ENCODE peak calls at places on chromosomes 11 and 22, in eight cellular contexts. One of them, this sample, is unnamed.
A peak's percentile ranks its signal among the peaks of the same experiment; 100 is the strongest.

GRCh38 chr11:46112961-46113617 is 8.2 kb downstream of the PHF21A start:
- DNase-seq in MM.1S: peak; percentile 61
- DNase-seq in Calu3: peak; percentile 30
- DNase-seq in B cell: peak; percentile 61
- DNase-seq in cardiac fibroblast: peak; percentile 73
- DNase-seq in PC-3: peak; percentile 60
- DNase-seq in IMR-90: peak; percentile 68
- DNase-seq in fibroblast of mammary gland: peak; percentile 82
- DNase-seq in this sample: peak; percentile 49

GRCh38 chr22:27990879-27991278 is 71.8 kb upstream of the PITPNB start:
- DNase-seq in MM.1S: no peak
- DNase-seq in PC-3: peak; percentile 6
- DNase-seq in fibroblast of mammary gland: peak; percentile 52
- DNase-seq in B cell: no peak
- DNase-seq in Calu3: peak; percentile 45
- DNase-seq in cardiac fibroblast: peak; percentile 58
- DNase-seq in IMR-90: peak; percentile 8
- DNase-seq in this sample: peak; percentile 55

GRCh38 chr11:47675851-47676250 is 33.5 kb upstream of the MTCH2 start:
- DNase-seq in IMR-90: no peak
- DNase-seq in cardiac fibroblast: no peak
- DNase-seq in MM.1S: no peak
- DNase-seq in B cell: no peak
- DNase-seq in Calu3: no peak
- DNase-seq in fibroblast of mammary gland: no peak
- DNase-seq in PC-3: no peak
- DNase-seq in this sample: no peak

GRCh38 chr11:35619754-35620640 is 1.7 kb downstream of the FJX1 start:
- DNase-seq in Calu3: peak; percentile 49
- DNase-seq in fibroblast of mammary gland: no peak
- DNase-seq in MM.1S: no peak
- DNase-seq in IMR-90: peak; percentile 45
- DNase-seq in B cell: peak; percentile 45
- DNase-seq in PC-3: peak; percentile 32
- DNase-seq in cardiac fibroblast: no peak
- DNase-seq in this sample: peak; percentile 28

GRCh38 chr11:64742940-64743590 is 877 bp downstream of the RASGRP2 start:
- DNase-seq in Calu3: peak; percentile 83
- DNase-seq in fibroblast of mammary gland: no peak
- DNase-seq in PC-3: peak; percentile 73
- DNase-seq in MM.1S: peak; percentile 54
- DNase-seq in IMR-90: no peak
- DNase-seq in cardiac fibroblast: peak; percentile 45
- DNase-seq in B cell: peak; percentile 95
- DNase-seq in this sample: peak; percentile 92

GRCh38 chr22:40485813-40486610 is 115.6 kb downstream of the SGSM3 start:
- DNase-seq in IMR-90: peak; percentile 60
- DNase-seq in fibroblast of mammary gland: peak; percentile 36
- DNase-seq in B cell: no peak
- DNase-seq in PC-3: no peak
- DNase-seq in cardiac fibroblast: no peak
- DNase-seq in MM.1S: no peak
- DNase-seq in Calu3: no peak
- DNase-seq in this sample: no peak

GRCh38 chr11:35664977-35665441 is 2.4 kb downstream of the TRIM44 start:
- DNase-seq in B cell: no peak
- DNase-seq in Calu3: no peak
- DNase-seq in fibroblast of mammary gland: peak; percentile 26
- DNase-seq in MM.1S: no peak
- DNase-seq in PC-3: peak; percentile 24
- DNase-seq in cardiac fibroblast: no peak
- DNase-seq in IMR-90: peak; percentile 14
- DNase-seq in this sample: no peak

GRCh38 chr22:50731811-50732624 is 6.0 kb upstream of the ACR start:
- DNase-seq in cardiac fibroblast: peak; percentile 50
- DNase-seq in PC-3: peak; percentile 56
- DNase-seq in IMR-90: peak; percentile 31
- DNase-seq in fibroblast of mammary gland: peak; percentile 44
- DNase-seq in Calu3: peak; percentile 60
- DNase-seq in B cell: peak; percentile 77
- DNase-seq in MM.1S: peak; percentile 68
- DNase-seq in this sample: peak; percentile 84

GRCh38 chr22:44419429-44419828 is 78.6 kb downstream of the RTL6 start:
- DNase-seq in Calu3: no peak
- DNase-seq in cardiac fibroblast: no peak
- DNase-seq in PC-3: peak; percentile 14
- DNase-seq in MM.1S: no peak
- DNase-seq in IMR-90: peak; percentile 40
- DNase-seq in B cell: no peak
- DNase-seq in fibroblast of mammary gland: peak; percentile 34
- DNase-seq in this sample: no peak

GRCh38 chr22:20243545-20244249 is 24.4 kb downstream of the RTN4R start:
- DNase-seq in fibroblast of mammary gland: peak; percentile 71
- DNase-seq in B cell: no peak
- DNase-seq in Calu3: peak; percentile 16
- DNase-seq in MM.1S: no peak
- DNase-seq in PC-3: peak; percentile 54
- DNase-seq in cardiac fibroblast: peak; percentile 90
- DNase-seq in IMR-90: peak; percentile 71
- DNase-seq in this sample: peak; percentile 66

GRCh38 chr11:19972091-19972490 is 188.2 kb downstream of the DBX1 start:
- DNase-seq in IMR-90: no peak
- DNase-seq in MM.1S: no peak
- DNase-seq in fibroblast of mammary gland: no peak
- DNase-seq in Calu3: no peak
- DNase-seq in B cell: no peak
- DNase-seq in cardiac fibroblast: no peak
- DNase-seq in PC-3: no peak
- DNase-seq in this sample: no peak

GRCh38 chr11:129595043-129595962 is 219.7 kb downstream of the BARX2 start:
- DNase-seq in fibroblast of mammary gland: no peak
- DNase-seq in cardiac fibroblast: no peak
- DNase-seq in MM.1S: no peak
- DNase-seq in B cell: no peak
- DNase-seq in IMR-90: no peak
- DNase-seq in Calu3: no peak
- DNase-seq in PC-3: no peak
- DNase-seq in this sample: no peak

GRCh38 chr11:65879622-65880021 is at the start of gene CTSW:
- DNase-seq in MM.1S: no peak
- DNase-seq in fibroblast of mammary gland: no peak
- DNase-seq in cardiac fibroblast: no peak
- DNase-seq in B cell: no peak
- DNase-seq in Calu3: no peak
- DNase-seq in PC-3: no peak
- DNase-seq in IMR-90: no peak
- DNase-seq in this sample: no peak

GRCh38 chr11:68543594-68543993 is 83.0 kb downstream of the PPP6R3 start:
- DNase-seq in fibroblast of mammary gland: no peak
- DNase-seq in MM.1S: no peak
- DNase-seq in Calu3: no peak
- DNase-seq in cardiac fibroblast: no peak
- DNase-seq in PC-3: no peak
- DNase-seq in B cell: no peak
- DNase-seq in IMR-90: no peak
- DNase-seq in this sample: no peak

GRCh38 chr11:119694334-119694733 is 34.7 kb downstream of the NECTIN1 start:
- DNase-seq in fibroblast of mammary gland: no peak
- DNase-seq in MM.1S: peak; percentile 80
- DNase-seq in Calu3: no peak
- DNase-seq in PC-3: no peak
- DNase-seq in cardiac fibroblast: no peak
- DNase-seq in IMR-90: no peak
- DNase-seq in B cell: no peak
- DNase-seq in this sample: peak; percentile 50

GRCh38 chr11:77779935-77780334 is 40.6 kb downstream of the RSF1 start:
- DNase-seq in Calu3: no peak
- DNase-seq in cardiac fibroblast: peak; percentile 47
- DNase-seq in IMR-90: peak; percentile 54
- DNase-seq in B cell: no peak
- DNase-seq in PC-3: peak; percentile 68
- DNase-seq in MM.1S: no peak
- DNase-seq in fibroblast of mammary gland: peak; percentile 38
- DNase-seq in this sample: no peak

GRCh38 chr22:19809741-19810140 is 44.9 kb downstream of the GNB1L start:
- DNase-seq in IMR-90: no peak
- DNase-seq in B cell: no peak
- DNase-seq in fibroblast of mammary gland: no peak
- DNase-seq in Calu3: no peak
- DNase-seq in cardiac fibroblast: no peak
- DNase-seq in MM.1S: no peak
- DNase-seq in PC-3: no peak
- DNase-seq in this sample: no peak

GRCh38 chr11:124970925-124971324 is 16.9 kb downstream of the CCDC15 start:
- DNase-seq in cardiac fibroblast: peak; percentile 39
- DNase-seq in IMR-90: peak; percentile 35
- DNase-seq in Calu3: peak; percentile 17
- DNase-seq in PC-3: peak; percentile 76
- DNase-seq in MM.1S: peak; percentile 32
- DNase-seq in fibroblast of mammary gland: peak; percentile 48
- DNase-seq in B cell: no peak
- DNase-seq in this sample: no peak

GRCh38 chr11:70381872-70382842 is 16.2 kb upstream of the CTTN start:
- DNase-seq in Calu3: no peak
- DNase-seq in PC-3: no peak
- DNase-seq in B cell: no peak
- DNase-seq in fibroblast of mammary gland: peak; percentile 75
- DNase-seq in cardiac fibroblast: peak; percentile 44
- DNase-seq in IMR-90: peak; percentile 95
- DNase-seq in MM.1S: no peak
- DNase-seq in this sample: no peak
- TF ChIP-seq CTCF in Calu3: no peak
- TF ChIP-seq CTCF in PC-3: no peak
- TF ChIP-seq CTCF in B cell: no peak
- TF ChIP-seq CTCF in fibroblast of mammary gland: peak; percentile 36
- TF ChIP-seq CTCF in cardiac fibroblast: peak; percentile 7
- TF ChIP-seq CTCF in IMR-90: peak; percentile 37
- TF ChIP-seq CTCF in MM.1S: no peak
- TF ChIP-seq CTCF in this sample: no peak

GRCh38 chr11:98772799-98773198 is 247.9 kb upstream of the CNTN5 start:
- DNase-seq in fibroblast of mammary gland: no peak
- DNase-seq in Calu3: no peak
- DNase-seq in cardiac fibroblast: no peak
- DNase-seq in MM.1S: no peak
- DNase-seq in B cell: no peak
- DNase-seq in IMR-90: no peak
- DNase-seq in PC-3: no peak
- DNase-seq in this sample: no peak
- TF ChIP-seq CTCF in fibroblast of mammary gland: no peak
- TF ChIP-seq CTCF in Calu3: no peak
- TF ChIP-seq CTCF in cardiac fibroblast: no peak
- TF ChIP-seq CTCF in MM.1S: no peak
- TF ChIP-seq CTCF in B cell: no peak
- TF ChIP-seq CTCF in IMR-90: no peak
- TF ChIP-seq CTCF in PC-3: no peak
- TF ChIP-seq CTCF in this sample: no peak

DNA sequence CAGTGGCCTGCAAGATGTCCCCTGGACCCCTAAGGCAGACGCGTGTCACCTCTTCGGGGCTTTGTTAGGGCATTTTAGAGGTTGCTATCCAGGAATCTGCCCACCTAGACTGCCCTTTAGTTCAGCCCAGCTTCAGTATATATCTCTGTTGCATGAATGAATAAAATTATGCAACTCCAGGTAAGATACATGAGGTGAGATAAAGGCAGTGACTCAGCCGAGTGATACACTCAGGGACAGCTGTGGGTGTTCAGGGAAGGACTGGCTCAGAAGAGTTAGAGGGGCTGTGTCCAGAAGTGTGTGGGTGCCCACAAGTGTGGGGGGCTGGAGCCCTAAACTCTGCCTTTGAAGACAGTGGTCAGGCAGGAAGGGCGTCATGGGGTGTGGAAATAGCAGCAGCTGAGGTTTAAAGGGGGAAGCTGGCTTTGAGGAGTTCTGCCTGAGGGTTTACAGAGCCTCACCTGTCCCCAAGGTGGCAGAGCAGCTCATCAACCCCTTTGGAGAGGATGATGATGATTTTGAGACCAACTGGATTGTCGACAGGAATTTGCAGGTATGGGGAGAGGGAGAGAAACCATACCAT is 8.3 kb downstream of the FTH1 start:
- DNase-seq in cardiac fibroblast: no peak
- DNase-seq in B cell: no peak
- DNase-seq in Calu3: no peak
- DNase-seq in fibroblast of mammary gland: no peak
- DNase-seq in MM.1S: no peak
- DNase-seq in PC-3: peak; percentile 58
- DNase-seq in IMR-90: no peak
- DNase-seq in this sample: peak; percentile 5
- TF ChIP-seq CTCF in cardiac fibroblast: no peak
- TF ChIP-seq CTCF in B cell: no peak
- TF ChIP-seq CTCF in Calu3: no peak
- TF ChIP-seq CTCF in fibroblast of mammary gland: no peak
- TF ChIP-seq CTCF in MM.1S: no peak
- TF ChIP-seq CTCF in PC-3: peak; percentile 41
- TF ChIP-seq CTCF in IMR-90: no peak
- TF ChIP-seq CTCF in this sample: no peak

GRCh38 chr22:29994027-29994715 is 86.1 kb upstream of the HORMAD2 start:
- DNase-seq in PC-3: peak; percentile 72
- DNase-seq in B cell: no peak
- DNase-seq in Calu3: no peak
- DNase-seq in IMR-90: peak; percentile 89
- DNase-seq in cardiac fibroblast: peak; percentile 22
- DNase-seq in fibroblast of mammary gland: peak; percentile 79
- DNase-seq in MM.1S: no peak
- DNase-seq in this sample: no peak

GRCh38 chr22:29998627-29999026 is 81.6 kb upstream of the HORMAD2 start:
- DNase-seq in B cell: no peak
- DNase-seq in IMR-90: no peak
- DNase-seq in PC-3: no peak
- DNase-seq in cardiac fibroblast: no peak
- DNase-seq in Calu3: no peak
- DNase-seq in MM.1S: no peak
- DNase-seq in fibroblast of mammary gland: peak; percentile 73
- DNase-seq in this sample: no peak

GRCh38 chr22:29994941-29995340 is 85.3 kb upstream of the HORMAD2 start:
- DNase-seq in MM.1S: no peak
- DNase-seq in cardiac fibroblast: peak; percentile 63
- DNase-seq in Calu3: peak; percentile 14
- DNase-seq in PC-3: peak; percentile 26
- DNase-seq in B cell: no peak
- DNase-seq in fibroblast of mammary gland: peak; percentile 28
- DNase-seq in IMR-90: peak; percentile 33
- DNase-seq in this sample: no peak

GRCh38 chr22:30000566-30000965 is 79.7 kb upstream of the HORMAD2 start:
- DNase-seq in PC-3: peak; percentile 18
- DNase-seq in B cell: no peak
- DNase-seq in fibroblast of mammary gland: peak; percentile 40
- DNase-seq in cardiac fibroblast: no peak
- DNase-seq in Calu3: no peak
- DNase-seq in MM.1S: no peak
- DNase-seq in IMR-90: peak; percentile 82
- DNase-seq in this sample: no peak

DNA sequence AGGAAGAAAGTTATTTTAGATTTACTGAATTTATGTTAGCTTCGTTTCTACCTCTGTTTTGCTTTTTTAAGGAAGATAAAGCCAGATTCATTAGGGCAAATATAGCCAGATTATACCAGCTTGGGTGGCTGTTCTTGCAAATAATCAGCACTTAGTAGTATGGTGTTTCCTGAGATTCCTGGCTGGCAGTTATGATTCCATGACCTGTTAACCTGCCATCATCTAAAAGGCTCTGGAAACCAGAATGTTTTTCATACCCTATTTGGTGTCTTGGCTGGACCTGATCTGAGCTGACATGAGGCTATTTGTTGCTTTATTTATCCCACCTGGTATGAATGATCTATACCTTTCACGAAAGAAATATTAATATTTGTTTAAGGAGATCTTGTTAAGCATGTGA is 82.7 kb upstream of the HORMAD2 start:
- DNase-seq in PC-3: no peak
- DNase-seq in cardiac fibroblast: no peak
- DNase-seq in fibroblast of mammary gland: no peak
- DNase-seq in IMR-90: no peak
- DNase-seq in MM.1S: no peak
- DNase-seq in B cell: no peak
- DNase-seq in Calu3: no peak
- DNase-seq in this sample: no peak
- TF ChIP-seq CTCF in PC-3: no peak
- TF ChIP-seq CTCF in cardiac fibroblast: no peak
- TF ChIP-seq CTCF in fibroblast of mammary gland: no peak
- TF ChIP-seq CTCF in IMR-90: no peak
- TF ChIP-seq CTCF in MM.1S: no peak
- TF ChIP-seq CTCF in B cell: no peak
- TF ChIP-seq CTCF in Calu3: no peak
- TF ChIP-seq CTCF in this sample: no peak

This sample was measured in GM10248.